ENCODE peak calls at places on chromosomes 16 and 17, in five cellular contexts. One of them, this sample, is unnamed.

GRCh38 chr17:77330602-77331081 is 189.9 kb downstream of the SEC14L1 start:
- DNase-seq in BJ: no peak
- DNase-seq in ovary: no peak
- DNase-seq in cardiac muscle cell: no peak
- DNase-seq in astrocyte: no peak
- DNase-seq in this sample: no peak

GRCh38 chr17:46158323-46159296 is 34.6 kb downstream of the KANSL1 start:
- DNase-seq in astrocyte: no peak
- DNase-seq in ovary: no peak
- DNase-seq in BJ: no peak
- DNase-seq in cardiac muscle cell: no peak
- DNase-seq in this sample: no peak

GRCh38 chr17:19805006-19805405 is 56.9 kb upstream of the ALDH3A1 start:
- DNase-seq in cardiac muscle cell: no peak
- DNase-seq in ovary: no peak
- DNase-seq in astrocyte: no peak
- DNase-seq in BJ: peak; percentile 61
- DNase-seq in this sample: no peak

GRCh38 chr16:22322021-22322471 is 24.8 kb downstream of the POLR3E start:
- DNase-seq in BJ: no peak
- DNase-seq in cardiac muscle cell: no peak
- DNase-seq in astrocyte: no peak
- DNase-seq in ovary: no peak
- DNase-seq in this sample: no peak

GRCh38 chr16:83955218-83956130 is 2.4 kb downstream of the OSGIN1 start:
- DNase-seq in cardiac muscle cell: peak; percentile 36
- DNase-seq in astrocyte: peak; percentile 36
- DNase-seq in ovary: peak; percentile 57
- DNase-seq in BJ: no peak
- DNase-seq in this sample: peak; percentile 54

GRCh38 chr16:21260870-21261791 is 17.0 kb downstream of the CRYM start:
- DNase-seq in astrocyte: peak; percentile 65
- DNase-seq in ovary: no peak
- DNase-seq in BJ: peak; percentile 22
- DNase-seq in cardiac muscle cell: peak; percentile 93
- DNase-seq in this sample: peak; percentile 98

GRCh38 chr17:77058016-77058415 is 82.8 kb upstream of the SEC14L1 start:
- DNase-seq in BJ: no peak
- DNase-seq in ovary: no peak
- DNase-seq in cardiac muscle cell: no peak
- DNase-seq in astrocyte: no peak
- DNase-seq in this sample: no peak

GRCh38 chr16:3119701-3120408 is 7.5 kb downstream of the ZNF205 start:
- DNase-seq in astrocyte: no peak
- DNase-seq in ovary: no peak
- DNase-seq in cardiac muscle cell: no peak
- DNase-seq in BJ: no peak
- DNase-seq in this sample: no peak

GRCh38 chr16:57106767-57107166 is 14.4 kb downstream of the CPNE2 start:
- DNase-seq in cardiac muscle cell: no peak
- DNase-seq in BJ: no peak
- DNase-seq in astrocyte: no peak
- DNase-seq in ovary: no peak
- DNase-seq in this sample: no peak

GRCh38 chr16:72832640-72833039 is 215.3 kb downstream of the ZFHX3 start:
- DNase-seq in ovary: peak; percentile 86
- DNase-seq in cardiac muscle cell: peak; percentile 85
- DNase-seq in BJ: peak; percentile 37
- DNase-seq in astrocyte: peak; percentile 24
- DNase-seq in this sample: peak; percentile 53

GRCh38 chr16:25222959-25223358 is 6.2 kb downstream of the AQP8 start:
- DNase-seq in BJ: no peak
- DNase-seq in cardiac muscle cell: no peak
- DNase-seq in astrocyte: no peak
- DNase-seq in ovary: no peak
- DNase-seq in this sample: no peak

GRCh38 chr16:75820672-75821071 is 94.4 kb upstream of the CPHXL start:
- DNase-seq in astrocyte: no peak
- DNase-seq in ovary: no peak
- DNase-seq in BJ: no peak
- DNase-seq in cardiac muscle cell: no peak
- DNase-seq in this sample: no peak

GRCh38 chr16:73265124-73265838 is 217.4 kb upstream of the ZFHX3 start:
- DNase-seq in astrocyte: no peak
- DNase-seq in cardiac muscle cell: no peak
- DNase-seq in ovary: no peak
- DNase-seq in BJ: no peak
- DNase-seq in this sample: no peak

GRCh38 chr16:1700246-1700645 is 5.7 kb upstream of the MAPK8IP3 start:
- DNase-seq in BJ: no peak
- DNase-seq in ovary: no peak
- DNase-seq in astrocyte: no peak
- DNase-seq in cardiac muscle cell: no peak
- DNase-seq in this sample: no peak

DNA sequence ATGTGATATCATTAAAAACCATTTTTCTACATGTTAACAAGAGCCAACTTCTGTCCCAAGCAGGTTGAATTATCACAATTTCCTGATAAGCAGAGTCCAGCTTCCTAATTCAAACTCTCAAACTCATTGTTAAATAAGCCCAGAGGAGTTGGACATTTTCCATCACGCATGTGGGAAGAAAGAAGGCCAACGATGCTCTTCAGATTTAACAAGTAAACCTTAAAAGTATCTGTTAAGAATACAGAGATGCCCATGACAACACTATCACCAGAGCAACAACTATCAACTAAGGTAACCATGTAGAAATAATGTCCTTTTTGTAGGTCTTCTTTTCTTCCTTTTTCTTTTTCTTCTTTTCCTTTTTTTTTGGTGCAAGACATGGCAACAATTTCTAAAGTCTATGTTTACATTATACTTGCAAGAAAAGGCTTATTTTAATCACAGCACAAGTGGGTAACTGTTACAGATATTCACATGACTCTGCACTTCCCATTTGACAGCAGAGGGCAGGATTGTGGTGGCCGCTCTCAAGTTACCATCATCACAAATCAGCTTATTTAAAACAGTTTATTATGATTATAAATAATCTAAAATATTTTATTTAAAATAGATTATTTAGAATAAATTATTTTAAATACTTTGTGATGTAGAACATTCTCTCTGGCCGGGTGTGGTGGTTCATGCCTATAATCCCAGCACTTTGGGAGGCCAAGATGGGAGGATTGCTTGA is 35.7 kb upstream of the DHRS7B start:
- DNase-seq in ovary: no peak
- DNase-seq in cardiac muscle cell: no peak
- DNase-seq in astrocyte: no peak
- DNase-seq in BJ: no peak
- DNase-seq in this sample: no peak
- H3K4me3 ChIP-seq in ovary: no peak overlapping the region
- H3K4me3 ChIP-seq in cardiac muscle cell: no peak overlapping the region
- H3K4me3 ChIP-seq in astrocyte: no peak overlapping the region
- H3K4me3 ChIP-seq in BJ: no peak overlapping the region
- H3K4me3 ChIP-seq in this sample: no peak overlapping the region

GRCh38 chr16:90046971-90047713 is 27.9 kb upstream of the DBNDD1 start:
- DNase-seq in astrocyte: peak; percentile 38
- DNase-seq in BJ: no peak
- DNase-seq in ovary: peak; percentile 94
- DNase-seq in cardiac muscle cell: peak; percentile 86
- DNase-seq in this sample: peak; percentile 68
- H3K4me3 ChIP-seq in astrocyte: peak overlapping the region; percentile 28
- H3K4me3 ChIP-seq in BJ: peak overlapping the region; percentile 26
- H3K4me3 ChIP-seq in ovary: peak overlapping the region; percentile 42
- H3K4me3 ChIP-seq in cardiac muscle cell: peak overlapping the region; percentile 11
- H3K4me3 ChIP-seq in this sample: peak overlapping the region; percentile 17

GRCh38 chr17:50511058-50511457 is 2.8 kb downstream of the MYCBPAP start:
- DNase-seq in astrocyte: no peak
- DNase-seq in cardiac muscle cell: peak; percentile 20
- DNase-seq in ovary: peak; percentile 65
- DNase-seq in BJ: no peak
- DNase-seq in this sample: no peak
- H3K4me3 ChIP-seq in astrocyte: no peak overlapping the region
- H3K4me3 ChIP-seq in cardiac muscle cell: no peak overlapping the region
- H3K4me3 ChIP-seq in ovary: no peak overlapping the region
- H3K4me3 ChIP-seq in BJ: no peak overlapping the region
- H3K4me3 ChIP-seq in this sample: no peak overlapping the region

GRCh38 chr16:87411375-87412271 is 19.5 kb downstream of the MAP1LC3B start:
- DNase-seq in BJ: no peak
- DNase-seq in astrocyte: no peak
- DNase-seq in ovary: no peak
- DNase-seq in cardiac muscle cell: no peak
- DNase-seq in this sample: no peak

GRCh38 chr16:87414251-87414680 is 22.1 kb downstream of the MAP1LC3B start:
- DNase-seq in astrocyte: no peak
- DNase-seq in BJ: no peak
- DNase-seq in cardiac muscle cell: no peak
- DNase-seq in ovary: no peak
- DNase-seq in this sample: no peak

GRCh38 chr16:87412371-87412995 is 20.3 kb downstream of the MAP1LC3B start:
- DNase-seq in ovary: no peak
- DNase-seq in BJ: no peak
- DNase-seq in cardiac muscle cell: no peak
- DNase-seq in astrocyte: no peak
- DNase-seq in this sample: no peak

GRCh38 chr16:87410958-87411357 is 18.8 kb downstream of the MAP1LC3B start:
- DNase-seq in ovary: no peak
- DNase-seq in cardiac muscle cell: no peak
- DNase-seq in astrocyte: no peak
- DNase-seq in BJ: no peak
- DNase-seq in this sample: no peak

GRCh38 chr16:87412996-87413421 is 20.9 kb downstream of the MAP1LC3B start:
- DNase-seq in BJ: no peak
- DNase-seq in ovary: no peak
- DNase-seq in astrocyte: no peak
- DNase-seq in cardiac muscle cell: no peak
- DNase-seq in this sample: no peak
- H3K4me3 ChIP-seq in BJ: no peak overlapping the region
- H3K4me3 ChIP-seq in ovary: no peak overlapping the region
- H3K4me3 ChIP-seq in astrocyte: no peak overlapping the region
- H3K4me3 ChIP-seq in cardiac muscle cell: no peak overlapping the region
- H3K4me3 ChIP-seq in this sample: no peak overlapping the region

DNA sequence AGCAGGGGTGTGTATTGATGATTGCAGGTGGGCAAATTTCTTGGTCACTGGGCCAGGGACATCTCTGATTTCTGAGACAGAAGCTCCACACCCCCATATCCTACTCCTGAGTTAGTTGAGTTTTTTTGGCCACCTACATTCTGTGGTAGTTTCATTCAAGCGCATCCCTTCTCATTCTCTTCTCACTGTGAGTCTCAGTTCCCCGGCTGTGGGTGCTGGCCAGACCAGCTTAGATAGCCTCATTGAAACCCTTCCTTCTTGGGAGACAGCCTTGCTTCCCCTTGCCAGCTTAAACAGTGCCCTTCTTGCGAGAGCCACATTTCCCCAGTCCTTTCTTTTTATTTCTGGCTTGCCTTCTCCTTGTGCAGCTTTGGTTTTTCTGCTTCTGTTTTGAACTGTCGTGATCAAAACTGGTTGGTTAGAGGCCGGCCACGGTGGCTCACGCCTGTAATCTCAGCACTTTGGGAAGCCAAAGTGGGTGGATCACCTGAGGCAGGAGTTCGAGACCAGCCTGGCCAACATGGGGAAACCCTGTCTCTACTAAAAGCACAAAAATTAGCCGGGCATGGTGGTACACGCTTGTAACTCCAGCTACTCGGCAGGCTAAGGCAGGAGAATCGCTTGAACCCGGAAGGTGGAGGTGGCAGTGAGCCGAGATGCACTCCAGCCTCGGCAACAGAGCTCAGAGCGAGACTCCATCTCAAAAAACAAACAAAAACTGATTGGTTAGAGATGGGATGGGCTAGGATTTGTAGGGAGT is 2.8 kb downstream of the GPT2 start:
- DNase-seq in BJ: no peak
- DNase-seq in cardiac muscle cell: no peak
- DNase-seq in astrocyte: no peak
- DNase-seq in ovary: no peak
- DNase-seq in this sample: no peak
- H3K4me3 ChIP-seq in BJ: no peak overlapping the region
- H3K4me3 ChIP-seq in cardiac muscle cell: no peak overlapping the region
- H3K4me3 ChIP-seq in astrocyte: no peak overlapping the region
- H3K4me3 ChIP-seq in ovary: no peak overlapping the region
- H3K4me3 ChIP-seq in this sample: no peak overlapping the region

This sample was measured in fibroblast of lung.